ENCODE peak calls at places on chromosome 15, in ten cellular contexts. K is adrenal gland; Y is AG10803; Q is CD8-positive, alpha-beta memory T cell; U is ACHN; N is natural killer cell; I is nucleus accumbens; J is pancreas; X is NCI-H2107; L is T-helper 2 cell. E is an unnamed sample.

GRCh38 chr15:101183226-101183925 is 68.5 kb downstream of the CHSY1 start:
- DNase-seq in K (no peak), Y (no peak), Q (no peak), U (no peak), N (no peak), I (no peak), J (no peak), X (no peak), L (no peak), E (no peak)

GRCh38 chr15:90040618-90041017 is 39.5 kb downstream of the ZNF710 start:
- DNase-seq in K (no peak), Y (no peak), Q (no peak), U (no peak), N (no peak), I (no peak), J (no peak), X (no peak), L (no peak), E (no peak)

GRCh38 chr15:70829366-70830166 is 24.4 kb downstream of the LARP6 start:
- DNase-seq in K (peak; percentile 39), Y (no peak), Q (no peak), U (no peak), N (no peak), I (no peak), J (peak; percentile 26), X (no peak), L (no peak), E (no peak)

GRCh38 chr15:40217166-40217785 is 21.6 kb upstream of the PAK6 start:
- DNase-seq in K (peak; percentile 74), Y (peak; percentile 67), Q (peak; percentile 55), U (peak; percentile 75), N (no peak), I (no peak), J (no peak), X (no peak), L (peak; percentile 78), E (peak; percentile 38)

GRCh38 chr15:88664151-88664778 is 25.4 kb downstream of the ISG20 start:
- DNase-seq in K (no peak), Y (no peak), Q (peak; percentile 74), U (no peak), N (no peak), I (no peak), J (no peak), X (no peak), L (peak; percentile 66), E (no peak)

GRCh38 chr15:101293122-101293521 is 1.9 kb downstream of the SNRPA1 start:
- DNase-seq in K (peak; percentile 47), Y (no peak), Q (no peak), U (no peak), N (no peak), I (no peak), J (no peak), X (no peak), L (peak; percentile 32), E (no peak)

GRCh38 chr15:100191161-100191560 is 150.6 kb downstream of the ADAMTS17 start:
- DNase-seq in K (peak; percentile 39), Y (no peak), Q (no peak), U (no peak), N (no peak), I (no peak), J (no peak), X (no peak), L (no peak), E (no peak)

GRCh38 chr15:82882250-82882928 is 70.1 kb downstream of the HOMER2 start:
- DNase-seq in K (no peak), Y (no peak), Q (no peak), U (no peak), N (no peak), I (no peak), J (no peak), X (no peak), L (no peak), E (no peak)

GRCh38 chr15:58413253-58413652 is 18.5 kb upstream of the LIPC start:
- DNase-seq in K (no peak), Y (no peak), Q (no peak), U (no peak), N (no peak), I (no peak), J (no peak), X (no peak), L (no peak), E (no peak)

GRCh38 chr15:67085818-67086649 is 20.6 kb downstream of the SMAD3 start:
- DNase-seq in K (no peak), Y (peak; percentile 97), Q (no peak), U (no peak), N (no peak), I (no peak), J (no peak), X (no peak), L (peak; percentile 94), E (peak; percentile 40)

GRCh38 chr15:35196273-35196672 is 111.2 kb upstream of the NANOGP8 start:
- DNase-seq in K (no peak), Y (no peak), Q (no peak), U (no peak), N (no peak), I (no peak), J (no peak), X (no peak), L (no peak), E (no peak)

GRCh38 chr15:101376615-101377395 is 81.8 kb upstream of the SNRPA1 start:
- DNase-seq in K (no peak), Y (no peak), Q (no peak), U (no peak), N (no peak), I (no peak), J (no peak), X (no peak), L (peak; percentile 10), E (no peak)

GRCh38 chr15:59492389-59493377 is 54.7 kb downstream of the FAM81A start:
- DNase-seq in K (peak; percentile 84), Y (peak; percentile 64), Q (peak; percentile 70), U (peak; percentile 68), N (peak; percentile 45), I (no peak), J (peak; percentile 40), X (no peak), L (peak; percentile 59), E (peak; percentile 25)

GRCh38 chr15:60614028-60614427 is 135.1 kb upstream of the ICE2 start:
- DNase-seq in K (no peak), Y (no peak), Q (no peak), U (no peak), N (no peak), I (no peak), J (no peak), X (no peak), L (no peak), E (no peak)

GRCh38 chr15:87518957-87519356 is 737.6 kb downstream of the NTRK3 start:
- DNase-seq in K (no peak), Y (no peak), Q (no peak), U (no peak), N (no peak), I (no peak), J (no peak), X (no peak), L (no peak), E (no peak)

GRCh38 chr15:88605507-88606436 is 15.4 kb upstream of the AEN start:
- DNase-seq in K (no peak), Y (peak; percentile 12), Q (peak; percentile 62), U (peak; percentile 54), N (no peak), I (no peak), J (peak; percentile 72), X (no peak), L (peak; percentile 29), E (no peak)

GRCh38 chr15:77810180-77810579 is 177.5 kb upstream of the LINGO1 start:
- DNase-seq in K (no peak), Y (no peak), Q (no peak), U (no peak), N (no peak), I (no peak), J (no peak), X (peak; percentile 33), L (no peak), E (no peak)

GRCh38 chr15:87753539-87753938 is 503.0 kb downstream of the NTRK3 start:
- DNase-seq in K (no peak), Y (no peak), Q (no peak), U (peak; percentile 76), N (no peak), I (no peak), J (no peak), X (no peak), L (no peak), E (no peak)

GRCh38 chr15:80437492-80437891 is 33.3 kb downstream of the ARNT2 start:
- DNase-seq in K (no peak), Y (no peak), Q (no peak), U (peak; percentile 29), N (no peak), I (no peak), J (no peak), X (no peak), L (no peak), E (no peak)

GRCh38 chr15:78372880-78373279 is 32.7 kb downstream of the CRABP1 start:
- DNase-seq in K (no peak), Y (no peak), Q (no peak), U (no peak), N (no peak), I (no peak), J (peak; percentile 33), X (no peak), L (no peak), E (no peak)

GRCh38 chr15:101550124-101550523 is 60.6 kb upstream of the PCSK6 start:
- DNase-seq in K (no peak), Y (no peak), Q (no peak), U (no peak), N (no peak), I (no peak), J (no peak), X (no peak), L (no peak), E (no peak)

GRCh38 chr15:92809880-92810361 is 90.2 kb upstream of the CHD2 start:
- DNase-seq in K (peak; percentile 80), Y (peak; percentile 42), Q (no peak), U (peak; percentile 59), N (peak; percentile 28), I (no peak), J (no peak), X (no peak), L (peak; percentile 75), E (no peak)

GRCh38 chr15:72566973-72567372 is 87.5 kb upstream of the GOLGA6B start:
- DNase-seq in K (no peak), Y (no peak), Q (no peak), U (no peak), N (no peak), I (no peak), J (no peak), X (no peak), L (no peak), E (no peak)

GRCh38 chr15:94346272-94346671 is 114.9 kb downstream of the MCTP2 start:
- DNase-seq in K (no peak), Y (peak; percentile 2), Q (no peak), U (no peak), N (no peak), I (no peak), J (no peak), X (no peak), L (no peak), E (no peak)

GRCh38 chr15:48031973-48032372 is 88.8 kb upstream of the SLC24A5 start:
- DNase-seq in K (no peak), Y (no peak), Q (no peak), U (no peak), N (no peak), I (no peak), J (no peak), X (no peak), L (no peak), E (no peak)

GRCh38 chr15:98754283-98755022 is 106.1 kb downstream of the IGF1R start:
- DNase-seq in K (no peak), Y (peak; percentile 40), Q (no peak), U (peak; percentile 49), N (no peak), I (no peak), J (no peak), X (no peak), L (no peak), E (no peak)

GRCh38 chr15:44101286-44101685 is 93.8 kb downstream of the FRMD5 start:
- DNase-seq in K (no peak), Y (peak; percentile 77), Q (no peak), U (no peak), N (no peak), I (no peak), J (no peak), X (no peak), L (no peak), E (no peak)

GRCh38 chr15:87672309-87672897 is 584.1 kb downstream of the NTRK3 start:
- DNase-seq in K (peak; percentile 63), Y (peak; percentile 44), Q (no peak), U (peak; percentile 49), N (no peak), I (no peak), J (no peak), X (no peak), L (no peak), E (no peak)

E was measured in activated T-helper 1 cell treated with anti-CD3 and anti-CD28 coated beads, Interleukin-12 subunit alpha, Interleukin-12 subunit beta, Interleukin-2, Interleukin-4 antibody, amounts not matched to agents 30 ng/mL and 10 ng/mL and 1 ng/mL, durations not matched to agents 14 hours and 24 hours and 36 hours.